ENCODE peak calls at places on chromosomes 3 and 15, in four cellular contexts. One of them, this sample, is unnamed.

GRCh38 chr15:39153718-39154117 is 427.2 kb upstream of the THBS1 start:
- DNase-seq in CD4-positive, CD25-positive, alpha-beta regulatory T cell: no peak
- DNase-seq in choroid plexus epithelial cell: no peak
- DNase-seq in upper lobe of right lung: no peak
- DNase-seq in this sample: no peak

GRCh38 chr3:81245043-81245442 is 516.4 kb downstream of the GBE1 start:
- DNase-seq in choroid plexus epithelial cell: peak
- DNase-seq in CD4-positive, CD25-positive, alpha-beta regulatory T cell: no peak
- DNase-seq in upper lobe of right lung: no peak
- DNase-seq in this sample: no peak

GRCh38 chr15:70584838-70585706 is 178.3 kb downstream of the UACA start:
- DNase-seq in CD4-positive, CD25-positive, alpha-beta regulatory T cell: peak
- DNase-seq in upper lobe of right lung: no peak
- DNase-seq in choroid plexus epithelial cell: peak
- DNase-seq in this sample: no peak

GRCh38 chr15:71337197-71337845 is 222.1 kb downstream of the THSD4 start:
- DNase-seq in upper lobe of right lung: no peak
- DNase-seq in CD4-positive, CD25-positive, alpha-beta regulatory T cell: no peak
- DNase-seq in choroid plexus epithelial cell: peak
- DNase-seq in this sample: no peak

GRCh38 chr15:80070840-80071239 is 11.4 kb downstream of the ZFAND6 start:
- DNase-seq in choroid plexus epithelial cell: peak
- DNase-seq in upper lobe of right lung: no peak
- DNase-seq in CD4-positive, CD25-positive, alpha-beta regulatory T cell: no peak
- DNase-seq in this sample: no peak

GRCh38 chr15:59208850-59209249 is 2.2 kb downstream of the LDHAL6B start:
- DNase-seq in upper lobe of right lung: no peak
- DNase-seq in choroid plexus epithelial cell: no peak
- DNase-seq in CD4-positive, CD25-positive, alpha-beta regulatory T cell: no peak
- DNase-seq in this sample: no peak

GRCh38 chr3:149332781-149333517 is 487 bp downstream of the TM4SF18 start:
- DNase-seq in choroid plexus epithelial cell: peak
- DNase-seq in upper lobe of right lung: no peak
- DNase-seq in CD4-positive, CD25-positive, alpha-beta regulatory T cell: no peak
- DNase-seq in this sample: no peak

GRCh38 chr15:48862705-48863104 is 15.2 kb upstream of the EID1 start:
- DNase-seq in choroid plexus epithelial cell: no peak
- DNase-seq in upper lobe of right lung: no peak
- DNase-seq in CD4-positive, CD25-positive, alpha-beta regulatory T cell: no peak
- DNase-seq in this sample: peak

GRCh38 chr15:58010983-58011382 is 54.5 kb downstream of the ALDH1A2 start:
- DNase-seq in choroid plexus epithelial cell: peak
- DNase-seq in CD4-positive, CD25-positive, alpha-beta regulatory T cell: no peak
- DNase-seq in upper lobe of right lung: no peak
- DNase-seq in this sample: no peak

GRCh38 chr3:97257942-97258341 is 443.5 kb downstream of the EPHA6 start:
- DNase-seq in upper lobe of right lung: no peak
- DNase-seq in CD4-positive, CD25-positive, alpha-beta regulatory T cell: no peak
- DNase-seq in choroid plexus epithelial cell: no peak
- DNase-seq in this sample: no peak

GRCh38 chr3:49121244-49121671 is 635 bp upstream of the USP19 start:
- DNase-seq in choroid plexus epithelial cell: no peak
- DNase-seq in CD4-positive, CD25-positive, alpha-beta regulatory T cell: no peak
- DNase-seq in upper lobe of right lung: no peak
- DNase-seq in this sample: no peak

GRCh38 chr15:45084163-45084562 is 29.8 kb downstream of the DUOX2 start:
- DNase-seq in CD4-positive, CD25-positive, alpha-beta regulatory T cell: no peak
- DNase-seq in upper lobe of right lung: no peak
- DNase-seq in choroid plexus epithelial cell: no peak
- DNase-seq in this sample: no peak

GRCh38 chr3:127490271-127491023 is 100.1 kb downstream of the TPRA1 start:
- DNase-seq in CD4-positive, CD25-positive, alpha-beta regulatory T cell: no peak
- DNase-seq in upper lobe of right lung: no peak
- DNase-seq in choroid plexus epithelial cell: no peak
- DNase-seq in this sample: no peak

GRCh38 chr3:43155464-43156121 is 49.7 kb upstream of the POMGNT2 start:
- DNase-seq in upper lobe of right lung: no peak
- DNase-seq in CD4-positive, CD25-positive, alpha-beta regulatory T cell: no peak
- DNase-seq in choroid plexus epithelial cell: peak
- DNase-seq in this sample: no peak

GRCh38 chr15:39435244-39435643 is 145.6 kb upstream of the THBS1 start:
- DNase-seq in choroid plexus epithelial cell: no peak
- DNase-seq in CD4-positive, CD25-positive, alpha-beta regulatory T cell: no peak
- DNase-seq in upper lobe of right lung: no peak
- DNase-seq in this sample: no peak

GRCh38 chr15:47439870-47440155 is 277.5 kb upstream of the SEMA6D start:
- DNase-seq in CD4-positive, CD25-positive, alpha-beta regulatory T cell: no peak
- DNase-seq in choroid plexus epithelial cell: no peak
- DNase-seq in upper lobe of right lung: no peak
- DNase-seq in this sample: no peak

GRCh38 chr15:77974098-77974414 is 103.5 kb downstream of the TBC1D2B start:
- DNase-seq in choroid plexus epithelial cell: peak
- DNase-seq in CD4-positive, CD25-positive, alpha-beta regulatory T cell: no peak
- DNase-seq in upper lobe of right lung: peak
- DNase-seq in this sample: no peak

GRCh38 chr15:78002996-78003395 is 74.5 kb downstream of the TBC1D2B start:
- DNase-seq in choroid plexus epithelial cell: no peak
- DNase-seq in upper lobe of right lung: no peak
- DNase-seq in CD4-positive, CD25-positive, alpha-beta regulatory T cell: no peak
- DNase-seq in this sample: no peak

GRCh38 chr3:127652246-127652995 is 20.3 kb upstream of the ABTB1 start:
- DNase-seq in CD4-positive, CD25-positive, alpha-beta regulatory T cell: no peak
- DNase-seq in choroid plexus epithelial cell: peak
- DNase-seq in upper lobe of right lung: peak
- DNase-seq in this sample: peak

GRCh38 chr3:172911142-172911541 is 160.6 kb downstream of the ECT2 start:
- DNase-seq in CD4-positive, CD25-positive, alpha-beta regulatory T cell: no peak
- DNase-seq in choroid plexus epithelial cell: no peak
- DNase-seq in upper lobe of right lung: no peak
- DNase-seq in this sample: no peak

GRCh38 chr3:173371848-173372487 is 25.6 kb upstream of the NLGN1 start:
- DNase-seq in upper lobe of right lung: no peak
- DNase-seq in choroid plexus epithelial cell: peak
- DNase-seq in CD4-positive, CD25-positive, alpha-beta regulatory T cell: no peak
- DNase-seq in this sample: no peak

GRCh38 chr15:79455361-79455760 is 23.2 kb downstream of the MINAR1 start:
- DNase-seq in choroid plexus epithelial cell: no peak
- DNase-seq in CD4-positive, CD25-positive, alpha-beta regulatory T cell: no peak
- DNase-seq in upper lobe of right lung: no peak
- DNase-seq in this sample: no peak

GRCh38 chr3:13063225-13063624 is 10.0 kb downstream of the IQSEC1 start:
- DNase-seq in CD4-positive, CD25-positive, alpha-beta regulatory T cell: no peak
- DNase-seq in choroid plexus epithelial cell: no peak
- DNase-seq in upper lobe of right lung: no peak
- DNase-seq in this sample: no peak

GRCh38 chr3:149965278-149965677 is 5.4 kb downstream of the PFN2 start:
- DNase-seq in CD4-positive, CD25-positive, alpha-beta regulatory T cell: no peak
- DNase-seq in choroid plexus epithelial cell: peak
- DNase-seq in upper lobe of right lung: no peak
- DNase-seq in this sample: no peak

GRCh38 chr3:50242778-50243551 is 7.0 kb downstream of the GNAI2 start:
- DNase-seq in choroid plexus epithelial cell: peak
- DNase-seq in upper lobe of right lung: peak
- DNase-seq in CD4-positive, CD25-positive, alpha-beta regulatory T cell: no peak
- DNase-seq in this sample: peak

GRCh38 chr3:171824824-171825221 is 14.5 kb upstream of the PLD1 start:
- DNase-seq in choroid plexus epithelial cell: peak
- DNase-seq in upper lobe of right lung: no peak
- DNase-seq in CD4-positive, CD25-positive, alpha-beta regulatory T cell: no peak
- DNase-seq in this sample: no peak

GRCh38 chr3:51716805-51717204 is 9.9 kb downstream of the GRM2 start:
- DNase-seq in CD4-positive, CD25-positive, alpha-beta regulatory T cell: no peak
- DNase-seq in upper lobe of right lung: no peak
- DNase-seq in choroid plexus epithelial cell: no peak
- DNase-seq in this sample: no peak

GRCh38 chr3:189790658-189791057 is 159.5 kb downstream of the TP63 start:
- DNase-seq in CD4-positive, CD25-positive, alpha-beta regulatory T cell: no peak
- DNase-seq in choroid plexus epithelial cell: no peak
- DNase-seq in upper lobe of right lung: no peak
- DNase-seq in this sample: peak

GRCh38 chr3:126155280-126155640 is 25.1 kb downstream of the ALDH1L1 start:
- DNase-seq in upper lobe of right lung: peak
- DNase-seq in CD4-positive, CD25-positive, alpha-beta regulatory T cell: no peak
- DNase-seq in choroid plexus epithelial cell: no peak
- DNase-seq in this sample: no peak

GRCh38 chr3:46693038-46693896 is at the start of gene ALS2CL:
- DNase-seq in CD4-positive, CD25-positive, alpha-beta regulatory T cell: peak
- DNase-seq in upper lobe of right lung: peak
- DNase-seq in choroid plexus epithelial cell: no peak
- DNase-seq in this sample: peak

GRCh38 chr3:124797426-124797945 is 67.2 kb downstream of the UMPS start:
- DNase-seq in CD4-positive, CD25-positive, alpha-beta regulatory T cell: no peak
- DNase-seq in choroid plexus epithelial cell: no peak
- DNase-seq in upper lobe of right lung: no peak
- DNase-seq in this sample: no peak

GRCh38 chr15:57591822-57592367 is at the start of gene MYZAP:
- DNase-seq in choroid plexus epithelial cell: peak
- DNase-seq in upper lobe of right lung: peak
- DNase-seq in CD4-positive, CD25-positive, alpha-beta regulatory T cell: peak
- DNase-seq in this sample: no peak

GRCh38 chr15:101090460-101090853 is 161.4 kb downstream of the CHSY1 start:
- DNase-seq in choroid plexus epithelial cell: no peak
- DNase-seq in upper lobe of right lung: no peak
- DNase-seq in CD4-positive, CD25-positive, alpha-beta regulatory T cell: no peak
- DNase-seq in this sample: no peak

GRCh38 chr3:116863842-116864626 is 154.5 kb downstream of the TUSC7 start:
- DNase-seq in choroid plexus epithelial cell: peak
- DNase-seq in CD4-positive, CD25-positive, alpha-beta regulatory T cell: no peak
- DNase-seq in upper lobe of right lung: no peak
- DNase-seq in this sample: peak

GRCh38 chr15:60555291-60555690 is 76.3 kb upstream of the ICE2 start:
- DNase-seq in upper lobe of right lung: no peak
- DNase-seq in choroid plexus epithelial cell: no peak
- DNase-seq in CD4-positive, CD25-positive, alpha-beta regulatory T cell: no peak
- DNase-seq in this sample: no peak

GRCh38 chr15:40306371-40306770 is 1.4 kb downstream of the PLCB2 start:
- DNase-seq in upper lobe of right lung: peak
- DNase-seq in choroid plexus epithelial cell: no peak
- DNase-seq in CD4-positive, CD25-positive, alpha-beta regulatory T cell: no peak
- DNase-seq in this sample: no peak

GRCh38 chr15:51967583-51967982 is 4.0 kb downstream of the LEO1 start:
- DNase-seq in choroid plexus epithelial cell: no peak
- DNase-seq in upper lobe of right lung: no peak
- DNase-seq in CD4-positive, CD25-positive, alpha-beta regulatory T cell: no peak
- DNase-seq in this sample: no peak

GRCh38 chr15:51970981-51971352 is 611 bp downstream of the LEO1 start:
- DNase-seq in choroid plexus epithelial cell: no peak
- DNase-seq in CD4-positive, CD25-positive, alpha-beta regulatory T cell: no peak
- DNase-seq in upper lobe of right lung: no peak
- DNase-seq in this sample: no peak

GRCh38 chr15:51971353-51972133 is at the start of gene LEO1:
- DNase-seq in upper lobe of right lung: peak
- DNase-seq in choroid plexus epithelial cell: peak
- DNase-seq in CD4-positive, CD25-positive, alpha-beta regulatory T cell: peak
- DNase-seq in this sample: peak

GRCh38 chr15:51969728-51970127 is 1.9 kb downstream of the LEO1 start:
- DNase-seq in choroid plexus epithelial cell: no peak
- DNase-seq in upper lobe of right lung: no peak
- DNase-seq in CD4-positive, CD25-positive, alpha-beta regulatory T cell: no peak
- DNase-seq in this sample: no peak

GRCh38 chr15:51970132-51970817 is 1.3 kb downstream of the LEO1 start:
- DNase-seq in upper lobe of right lung: no peak
- DNase-seq in CD4-positive, CD25-positive, alpha-beta regulatory T cell: no peak
- DNase-seq in choroid plexus epithelial cell: no peak
- DNase-seq in this sample: no peak
- H3K4me3 ChIP-seq in upper lobe of right lung: peak
- H3K4me3 ChIP-seq in CD4-positive, CD25-positive, alpha-beta regulatory T cell: peak
- H3K4me3 ChIP-seq in choroid plexus epithelial cell: peak
- H3K4me3 ChIP-seq in this sample: peak

GRCh38 chr3:14425574-14426304 is 23.3 kb downstream of the SLC6A6 start:
- DNase-seq in choroid plexus epithelial cell: no peak
- DNase-seq in CD4-positive, CD25-positive, alpha-beta regulatory T cell: peak
- DNase-seq in upper lobe of right lung: peak
- DNase-seq in this sample: peak
- H3K4me3 ChIP-seq in choroid plexus epithelial cell: no peak
- H3K4me3 ChIP-seq in CD4-positive, CD25-positive, alpha-beta regulatory T cell: peak
- H3K4me3 ChIP-seq in upper lobe of right lung: no peak
- H3K4me3 ChIP-seq in this sample: peak

GRCh38 chr3:194871143-194871863 is 185.6 kb downstream of the FAM43A start:
- DNase-seq in choroid plexus epithelial cell: peak
- DNase-seq in upper lobe of right lung: peak
- DNase-seq in CD4-positive, CD25-positive, alpha-beta regulatory T cell: no peak
- DNase-seq in this sample: peak
- H3K4me3 ChIP-seq in choroid plexus epithelial cell: no peak
- H3K4me3 ChIP-seq in upper lobe of right lung: peak
- H3K4me3 ChIP-seq in CD4-positive, CD25-positive, alpha-beta regulatory T cell: no peak
- H3K4me3 ChIP-seq in this sample: no peak

GRCh38 chr15:90400759-90401314 is 12.8 kb downstream of the IQGAP1 start:
- DNase-seq in CD4-positive, CD25-positive, alpha-beta regulatory T cell: peak
- DNase-seq in choroid plexus epithelial cell: peak
- DNase-seq in upper lobe of right lung: peak
- DNase-seq in this sample: peak
- H3K4me3 ChIP-seq in CD4-positive, CD25-positive, alpha-beta regulatory T cell: peak
- H3K4me3 ChIP-seq in choroid plexus epithelial cell: peak
- H3K4me3 ChIP-seq in upper lobe of right lung: peak
- H3K4me3 ChIP-seq in this sample: peak

GRCh38 chr15:66704019-66704782 is 2.2 kb downstream of the SMAD6 start:
- DNase-seq in CD4-positive, CD25-positive, alpha-beta regulatory T cell: peak
- DNase-seq in choroid plexus epithelial cell: no peak
- DNase-seq in upper lobe of right lung: peak
- DNase-seq in this sample: no peak

GRCh38 chr15:66704783-66705113 is 2.7 kb downstream of the SMAD6 start:
- DNase-seq in choroid plexus epithelial cell: no peak
- DNase-seq in upper lobe of right lung: no peak
- DNase-seq in CD4-positive, CD25-positive, alpha-beta regulatory T cell: no peak
- DNase-seq in this sample: no peak

GRCh38 chr15:66706225-66706732 is 4.2 kb downstream of the SMAD6 start:
- DNase-seq in CD4-positive, CD25-positive, alpha-beta regulatory T cell: no peak
- DNase-seq in choroid plexus epithelial cell: peak
- DNase-seq in upper lobe of right lung: no peak
- DNase-seq in this sample: no peak

GRCh38 chr15:66706840-66707239 is 4.8 kb downstream of the SMAD6 start:
- DNase-seq in choroid plexus epithelial cell: no peak
- DNase-seq in CD4-positive, CD25-positive, alpha-beta regulatory T cell: no peak
- DNase-seq in upper lobe of right lung: no peak
- DNase-seq in this sample: no peak

GRCh38 chr15:66705277-66705927 is 3.4 kb downstream of the SMAD6 start:
- DNase-seq in choroid plexus epithelial cell: no peak
- DNase-seq in CD4-positive, CD25-positive, alpha-beta regulatory T cell: no peak
- DNase-seq in upper lobe of right lung: no peak
- DNase-seq in this sample: no peak
- H3K4me3 ChIP-seq in choroid plexus epithelial cell: peak
- H3K4me3 ChIP-seq in CD4-positive, CD25-positive, alpha-beta regulatory T cell: no peak
- H3K4me3 ChIP-seq in upper lobe of right lung: peak
- H3K4me3 ChIP-seq in this sample: no peak

DNA sequence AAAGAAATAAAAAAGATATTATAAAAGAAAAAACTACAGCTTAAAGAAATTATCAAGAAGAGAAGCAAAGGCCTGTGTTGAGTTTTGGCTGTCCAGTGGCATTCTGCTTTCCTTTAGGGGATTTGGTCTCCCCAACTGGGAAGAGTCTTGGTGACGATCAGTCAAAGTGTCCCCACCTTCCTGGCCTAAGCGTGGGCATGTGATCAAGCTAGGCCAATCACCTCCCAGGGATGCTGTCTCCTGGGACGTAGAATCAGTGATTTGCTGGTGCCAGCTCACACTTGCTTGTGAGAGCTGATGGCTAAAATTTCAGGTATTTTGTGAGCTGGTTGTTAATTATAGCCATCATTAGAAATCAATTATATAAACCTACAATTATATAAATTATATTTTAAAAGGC is 69.5 kb downstream of the ATP2B2 start:
- DNase-seq in upper lobe of right lung: no peak
- DNase-seq in CD4-positive, CD25-positive, alpha-beta regulatory T cell: no peak
- DNase-seq in choroid plexus epithelial cell: no peak
- DNase-seq in this sample: no peak
- H3K4me3 ChIP-seq in upper lobe of right lung: no peak
- H3K4me3 ChIP-seq in CD4-positive, CD25-positive, alpha-beta regulatory T cell: no peak
- H3K4me3 ChIP-seq in choroid plexus epithelial cell: no peak
- H3K4me3 ChIP-seq in this sample: no peak

This sample was measured in GM12865.